ENCODE peak calls at places on chromosome 7, in seven cellular contexts. A is amniotic stem cell, D is HS-27A, S is endothelial cell of umbilical vein, V is RCC 7860, Z is AG04449, J is bronchial epithelial cell. L is an unnamed sample.

GRCh38 chr7:930975-931758 is 23.3 kb downstream of the ADAP1 start:
- DNase-seq in A (no peak), D (no peak), S (no peak), V (no peak), Z (no peak), J (no peak), L (peak)

GRCh38 chr7:108503112-108504026 is 22.6 kb downstream of the PNPLA8 start:
- DNase-seq in A (no peak), D (no peak), S (no peak), V (no peak), Z (no peak), J (no peak), L (no peak)

GRCh38 chr7:105760549-105761447 is 115.6 kb downstream of the ATXN7L1 start:
- DNase-seq in A (no peak), D (no peak), S (no peak), V (no peak), Z (no peak), J (peak), L (no peak)

GRCh38 chr7:112140600-112140999 is 65.6 kb downstream of the DOCK4 start:
- DNase-seq in A (no peak), D (no peak), S (no peak), V (no peak), Z (no peak), J (no peak), L (no peak)

GRCh38 chr7:75835688-75836285 is 22.2 kb upstream of the CCL24 start:
- DNase-seq in A (no peak), D (no peak), S (no peak), V (no peak), Z (no peak), J (no peak), L (no peak)

GRCh38 chr7:41576176-41576575 is 126.7 kb downstream of the INHBA start:
- DNase-seq in A (no peak), D (no peak), S (peak), V (no peak), Z (no peak), J (peak), L (no peak)

GRCh38 chr7:143354965-143355364 is 7.5 kb downstream of the FAM131B start:
- DNase-seq in A (no peak), D (no peak), S (no peak), V (no peak), Z (no peak), J (no peak), L (no peak)

GRCh38 chr7:123485187-123485586 is 49.2 kb downstream of the IQUB start:
- DNase-seq in A (no peak), D (no peak), S (no peak), V (no peak), Z (no peak), J (no peak), L (no peak)

GRCh38 chr7:135661311-135662122 is 797 bp upstream of the STMP1 start:
- DNase-seq in A (no peak), D (no peak), S (peak), V (no peak), Z (no peak), J (peak), L (no peak)

GRCh38 chr7:47195641-47196040 is 386.3 kb downstream of the TNS3 start:
- DNase-seq in A (no peak), D (no peak), S (no peak), V (no peak), Z (no peak), J (no peak), L (no peak)

GRCh38 chr7:43247757-43248156 is 135.3 kb downstream of the HECW1 start:
- DNase-seq in A (no peak), D (no peak), S (no peak), V (no peak), Z (no peak), J (no peak), L (no peak)

GRCh38 chr7:2810682-2811471 is 33.2 kb downstream of the GNA12 start:
- DNase-seq in A (no peak), D (no peak), S (peak), V (no peak), Z (no peak), J (no peak), L (no peak)

GRCh38 chr7:91949221-91950009 is 8.8 kb downstream of the AKAP9 start:
- DNase-seq in A (no peak), D (no peak), S (no peak), V (no peak), Z (no peak), J (peak), L (no peak)

L was measured in CD14-positive monocyte.